ENCODE peak calls at places on chromosome 20, in eight cellular contexts. Z is heart right ventricle, P is PC-3, E is left ventricle myocardium inferior, W is gastrocnemius medialis, H is fibroblast of lung, F is SK-N-SH, X is cardiac muscle cell. G is an unnamed sample.

GRCh38 chr20:47603260-47603659 is 101.6 kb downstream of the NCOA3 start:
- DNase-seq in Z (no peak), E (no peak), H (no peak), F (no peak), W (no peak), X (no peak), P (no peak), G (no peak)

GRCh38 chr20:34215711-34216381 is 25.4 kb upstream of the ASIP start:
- DNase-seq in F (peak), W (peak), H (peak), Z (peak), P (peak), E (peak), X (peak), G (peak)

GRCh38 chr20:34246126-34246626 is 5.0 kb downstream of the ASIP start:
- DNase-seq in X (no peak), P (no peak), E (no peak), F (no peak), W (no peak), H (no peak), Z (no peak), G (no peak)

GRCh38 chr20:888057-888456 is 28.1 kb downstream of the ANGPT4 start:
- DNase-seq in F (no peak), H (no peak), X (no peak), E (no peak), P (no peak), Z (no peak), W (peak), G (no peak)

GRCh38 chr20:26163890-26164289 is 467.2 kb upstream of the ZNF337 start:
- DNase-seq in Z (no peak), W (no peak), E (no peak), F (no peak), X (no peak), H (peak), P (peak), G (peak)

GRCh38 chr20:60481742-60482133 is 523.5 kb downstream of the CDH26 start:
- DNase-seq in X (no peak), P (no peak), F (no peak), E (no peak), H (no peak), W (no peak), Z (no peak), G (no peak)

GRCh38 chr20:61963885-61964674 is 101.6 kb downstream of the TAF4 start:
- DNase-seq in F (no peak), X (no peak), Z (no peak), P (no peak), E (no peak), W (peak), H (no peak), G (no peak)

GRCh38 chr20:36202891-36203338 is 33.4 kb upstream of the AAR2 start:
- DNase-seq in X (peak), E (peak), P (peak), F (peak), Z (peak), W (peak), H (peak), G (peak)

GRCh38 chr20:44081476-44081875 is 105.5 kb downstream of the JPH2 start:
- DNase-seq in Z (no peak), E (no peak), H (no peak), X (no peak), P (no peak), F (no peak), W (peak), G (no peak)

GRCh38 chr20:48784273-48784641 is 43.5 kb downstream of the PREX1 start:
- DNase-seq in W (no peak), F (no peak), E (no peak), X (no peak), P (no peak), H (no peak), Z (no peak), G (no peak)

GRCh38 chr20:20368414-20369352 is 779 bp downstream of the INSM1 start:
- DNase-seq in F (peak), P (no peak), X (peak), Z (no peak), W (no peak), E (no peak), H (no peak), G (no peak)

GRCh38 chr20:38680492-38681118 is 43.7 kb upstream of the SLC32A1 start:
- DNase-seq in H (peak), P (peak), X (peak), Z (no peak), E (no peak), W (no peak), F (no peak), G (peak)

GRCh38 chr20:21781446-21782075 is 76.1 kb downstream of the PAX1 start:
- DNase-seq in W (no peak), X (no peak), E (no peak), P (no peak), Z (no peak), H (no peak), F (no peak), G (no peak)

GRCh38 chr20:21102252-21102609 is 3.9 kb downstream of the LINC00237 start:
- DNase-seq in X (no peak), F (peak), P (no peak), Z (no peak), W (no peak), E (no peak), H (no peak), G (no peak)

GRCh38 chr20:37228111-37228510 is 33.5 kb downstream of the GHRH start:
- DNase-seq in Z (no peak), W (no peak), H (no peak), E (no peak), P (no peak), F (no peak), X (no peak), G (no peak)

GRCh38 chr20:12528591-12529041 is 480.2 kb upstream of the SPTLC3 start:
- DNase-seq in H (no peak), E (no peak), X (no peak), P (no peak), Z (no peak), W (no peak), F (no peak), G (no peak)

GRCh38 chr20:44271915-44272663 is 25.0 kb downstream of the GDAP1L1 start:
- DNase-seq in W (no peak), Z (no peak), E (no peak), F (peak), X (no peak), H (no peak), P (no peak), G (no peak)

GRCh38 chr20:22490287-22491187 is 93.8 kb downstream of the FOXA2 start:
- DNase-seq in P (peak), F (no peak), E (no peak), W (no peak), X (peak), Z (no peak), H (no peak), G (peak)

GRCh38 chr20:46520976-46521579 is 7.7 kb upstream of the ZNF334 start:
- DNase-seq in P (peak), F (peak), Z (no peak), E (no peak), X (peak), W (no peak), H (peak), G (peak)

GRCh38 chr20:18906046-18906445 is 92.5 kb downstream of the SCP2D1 start:
- DNase-seq in H (no peak), P (no peak), X (no peak), W (no peak), E (no peak), Z (no peak), F (no peak), G (no peak)

GRCh38 chr20:18902181-18902725 is 88.7 kb downstream of the SCP2D1 start:
- DNase-seq in X (no peak), H (no peak), Z (no peak), W (no peak), F (no peak), E (no peak), P (peak), G (no peak)

GRCh38 chr20:18904624-18905023 is 91.0 kb downstream of the SCP2D1 start:
- DNase-seq in W (no peak), Z (no peak), E (no peak), H (no peak), X (no peak), P (peak), F (no peak), G (no peak)

GRCh38 chr20:18907353-18907752 is 93.8 kb downstream of the SCP2D1 start:
- DNase-seq in W (no peak), P (no peak), E (no peak), Z (no peak), X (no peak), F (no peak), H (no peak), G (no peak)

GRCh38 chr20:18904192-18904591 is 90.6 kb downstream of the SCP2D1 start:
- DNase-seq in Z (no peak), E (no peak), X (no peak), P (no peak), W (no peak), H (no peak), F (no peak), G (no peak)
- TF ChIP-seq CTCF in Z (no peak), E (no peak), X (no peak), P (no peak), W (no peak), H (no peak), F (no peak), G (no peak)

GRCh38 chr20:3727333-3728035 is 5.0 kb upstream of the HSPA12B start:
- DNase-seq in Z (no peak), F (no peak), P (peak), H (peak), W (no peak), X (no peak), E (no peak), G (peak)
- H3K4me3 ChIP-seq in Z (peak), F (no peak), P (peak), H (peak), W (no peak), X (no peak), E (peak), G (peak)

GRCh38 chr20:32470025-32470861 is 112.1 kb downstream of the ASXL1 start:
- DNase-seq in Z (peak), H (peak), E (peak), X (peak), W (no peak), F (peak), P (peak), G (peak)
- TF ChIP-seq CTCF in Z (peak), H (no peak), E (peak), X (peak), W (peak), F (peak), P (peak), G (peak)

DNA sequence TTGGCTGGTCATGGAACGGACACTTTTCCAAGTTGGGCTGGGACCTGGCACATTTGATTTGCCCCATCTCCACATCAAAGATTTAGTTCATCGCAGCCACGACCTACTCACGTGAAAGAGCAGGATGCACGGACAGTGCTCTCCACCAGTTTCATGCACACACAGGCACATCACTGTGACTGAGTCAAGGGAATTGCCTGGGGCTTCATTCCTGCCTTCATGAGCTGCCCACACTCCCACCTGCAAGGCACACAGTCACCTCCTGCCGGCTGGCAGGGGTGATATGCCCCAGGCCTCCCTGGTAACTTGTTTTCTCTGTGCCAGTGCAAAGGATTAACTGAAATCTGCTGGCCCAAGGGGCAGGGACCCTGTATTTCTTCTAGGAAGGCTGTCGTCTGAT is 23.3 kb upstream of the CST1 start:
- DNase-seq in Z (no peak), H (no peak), P (peak), X (no peak), F (no peak), W (no peak), E (no peak), G (no peak)
- H3K4me3 ChIP-seq in Z (no peak), H (no peak), P (no peak), X (no peak), F (no peak), W (no peak), E (no peak), G (no peak)

GRCh38 chr20:50347568-50347981 is 156.9 kb downstream of the CEBPB start:
- DNase-seq in E (no peak), Z (no peak), P (no peak), F (no peak), H (no peak), W (no peak), X (no peak), G (no peak)
- TF ChIP-seq CTCF in E (no peak), Z (no peak), P (no peak), F (no peak), H (no peak), W (no peak), X (no peak), G (no peak)

GRCh38 chr20:11267762-11268335 is 594.0 kb upstream of the JAG1 start:
- DNase-seq in X (no peak), E (no peak), H (no peak), Z (no peak), P (no peak), F (no peak), W (no peak), G (peak)

GRCh38 chr20:11271319-11271718 is 597.5 kb upstream of the JAG1 start:
- DNase-seq in H (no peak), W (no peak), E (no peak), P (no peak), F (peak), Z (no peak), X (peak), G (no peak)

GRCh38 chr20:11270566-11270965 is 596.8 kb upstream of the JAG1 start:
- DNase-seq in Z (no peak), H (no peak), P (peak), X (peak), W (no peak), F (no peak), E (no peak), G (no peak)

GRCh38 chr20:11266571-11266970 is 592.8 kb upstream of the JAG1 start:
- DNase-seq in W (no peak), Z (no peak), H (peak), F (no peak), E (no peak), P (peak), X (no peak), G (no peak)

DNA sequence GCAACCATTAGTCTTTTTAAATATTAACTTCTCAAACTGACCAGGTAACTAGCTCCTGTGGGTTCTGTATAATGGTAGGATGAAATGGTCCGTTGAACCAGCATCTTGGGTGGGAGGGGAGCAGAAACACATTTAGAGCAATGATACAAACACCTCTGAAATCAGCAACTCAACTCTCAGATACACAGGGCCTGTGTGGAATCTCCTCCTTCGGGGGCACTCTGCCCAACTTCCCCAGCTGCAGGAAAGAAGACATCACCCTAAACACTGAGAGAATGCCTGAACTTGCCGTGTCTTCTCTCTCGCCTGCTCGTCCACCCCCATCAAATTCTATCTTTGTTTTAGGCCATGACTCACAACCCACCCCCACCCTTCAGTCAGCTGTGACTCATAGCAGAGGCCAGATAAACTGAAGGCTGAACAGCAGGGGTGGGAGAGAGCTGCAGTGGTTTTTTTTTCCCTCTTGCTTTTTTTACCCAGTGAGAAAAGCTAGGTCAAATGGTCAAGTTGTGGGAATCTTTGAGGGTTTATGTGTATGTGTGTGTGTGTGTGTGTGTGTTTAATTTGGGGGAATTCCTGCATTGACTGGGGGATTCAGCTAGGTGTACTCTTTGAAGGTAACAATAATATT is 593.4 kb upstream of the JAG1 start:
- DNase-seq in Z (peak), E (peak), W (no peak), X (peak), F (peak), P (peak), H (peak), G (peak)
- H3K4me3 ChIP-seq in Z (no peak), E (no peak), W (no peak), X (no peak), F (no peak), P (peak), H (no peak), G (no peak)

DNA sequence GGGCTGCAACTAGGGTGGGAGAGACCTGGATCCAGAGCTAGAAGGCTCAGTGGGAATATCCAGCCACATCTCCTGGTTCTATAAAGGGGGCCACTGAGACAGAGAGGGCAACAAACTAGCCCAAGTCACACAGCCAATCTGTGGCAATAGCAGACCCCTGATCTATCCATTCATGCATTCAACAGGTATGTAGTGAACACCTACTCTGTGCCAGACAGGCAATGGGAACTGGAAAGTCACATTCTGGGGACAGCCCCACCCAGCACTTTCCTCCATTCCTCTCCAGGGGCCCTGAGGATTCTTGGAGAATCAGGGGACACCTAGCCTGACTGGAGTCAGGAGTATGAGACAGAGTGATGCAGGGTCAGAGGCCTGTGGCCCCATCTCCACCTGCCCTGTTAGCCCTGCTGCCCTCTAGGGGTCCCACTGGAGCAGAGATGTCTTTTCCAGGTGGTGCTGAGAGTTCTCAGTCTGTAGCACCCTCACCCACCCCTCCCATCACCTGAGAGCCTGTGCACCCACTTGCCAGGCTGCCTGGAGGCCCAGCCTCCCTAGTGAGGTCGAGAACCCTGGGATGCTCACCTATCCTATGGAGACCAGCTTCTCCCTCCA is 13.6 kb downstream of the BPIFA2 start:
- DNase-seq in X (no peak), H (no peak), P (no peak), Z (no peak), E (no peak), W (no peak), F (no peak), G (no peak)
- TF ChIP-seq CTCF in X (no peak), H (no peak), P (peak), Z (no peak), E (no peak), W (no peak), F (no peak), G (no peak)

GRCh38 chr20:49985617-49986016 is 2.8 kb downstream of the SNAI1 start:
- DNase-seq in W (no peak), F (no peak), P (no peak), Z (no peak), E (no peak), X (no peak), H (no peak), G (no peak)
- H3K4me3 ChIP-seq in W (no peak), F (peak), P (no peak), Z (peak), E (peak), X (no peak), H (peak), G (peak)